ENCODE peak calls at places on chromosomes 16 and 17, in six cellular contexts. U is A549, A is aorta, Z is AG04450, J is tibial artery, E is breast epithelium. C is an unnamed sample.

GRCh38 chr17:75295220-75296158 is 6.3 kb upstream of the SLC25A19 start:
- DNase-seq in E (no peak), A (no peak), U (no peak), Z (no peak), J (no peak), C (no peak)

GRCh38 chr17:75643033-75644017 is 10.1 kb downstream of the SMIM5 start:
- DNase-seq in J (no peak), Z (no peak), E (no peak), U (no peak), A (peak; percentile 72), C (no peak)

GRCh38 chr16:58109330-58109729 is 19.9 kb downstream of the CFAP20 start:
- DNase-seq in U (no peak), Z (no peak), J (no peak), E (peak; percentile 7), A (no peak), C (no peak)

GRCh38 chr17:7354262-7354781 is 634 bp upstream of the TMEM95 start:
- DNase-seq in U (no peak), J (no peak), E (no peak), A (no peak), Z (no peak), C (no peak)

GRCh38 chr17:4691686-4692085 is 12.3 kb downstream of the PELP1 start:
- DNase-seq in A (no peak), U (no peak), Z (no peak), J (peak; percentile 19), E (no peak), C (no peak)

GRCh38 chr17:5825717-5826330 is 241.5 kb upstream of the NLRP1 start:
- DNase-seq in J (no peak), A (no peak), Z (peak; percentile 38), U (no peak), E (no peak), C (no peak)

GRCh38 chr16:21084631-21085235 is 65.9 kb downstream of the DNAH3 start:
- DNase-seq in J (no peak), Z (no peak), U (no peak), A (no peak), E (no peak), C (no peak)

GRCh38 chr17:27906623-27907022 is 13.5 kb upstream of the LYRM9 start:
- DNase-seq in E (no peak), U (no peak), Z (no peak), A (no peak), J (no peak), C (no peak)

GRCh38 chr17:14776791-14777190 is 475.9 kb downstream of the HS3ST3B1 start:
- DNase-seq in Z (no peak), A (no peak), U (no peak), E (no peak), J (no peak), C (no peak)

GRCh38 chr17:64774888-64775600 is 112.9 kb upstream of the SMURF2 start:
- DNase-seq in A (no peak), Z (no peak), U (no peak), J (peak; percentile 44), E (no peak), C (no peak)

GRCh38 chr16:80231888-80232287 is 308.9 kb upstream of the DYNLRB2 start:
- DNase-seq in A (no peak), J (no peak), U (no peak), E (no peak), Z (peak; percentile 38), C (no peak)

GRCh38 chr17:27496501-27496943 is 40.3 kb downstream of the KSR1 start:
- DNase-seq in U (peak; percentile 78), Z (no peak), E (no peak), J (no peak), A (peak; percentile 24), C (no peak)

GRCh38 chr17:61698244-61698643 is 107.2 kb upstream of the NACA2 start:
- DNase-seq in A (no peak), J (no peak), E (no peak), U (no peak), Z (no peak), C (no peak)

GRCh38 chr17:17628388-17629008 is 37.0 kb upstream of the PEMT start:
- DNase-seq in E (no peak), A (no peak), J (no peak), Z (no peak), U (no peak), C (peak; percentile 55)

GRCh38 chr16:79769320-79770243 is 169.0 kb upstream of the MAF start:
- DNase-seq in E (no peak), Z (no peak), U (no peak), J (no peak), A (no peak), C (no peak)

GRCh38 chr17:17496189-17497064 is at the start of gene RASD1:
- DNase-seq in Z (peak; percentile 56), U (peak; percentile 88), E (peak; percentile 96), J (peak; percentile 94), A (peak; percentile 96), C (peak; percentile 81)

GRCh38 chr17:30969989-30970680 is 704 bp upstream of the RNF135 start:
- DNase-seq in U (peak; percentile 57), J (peak; percentile 60), A (peak; percentile 50), E (peak; percentile 38), Z (no peak), C (peak; percentile 33)

GRCh38 chr17:55735784-55736405 is 13.2 kb upstream of the TMEM100 start:
- DNase-seq in U (peak; percentile 30), J (no peak), E (no peak), A (no peak), Z (no peak), C (peak; percentile 6)

GRCh38 chr17:34099859-34100258 is 155.2 kb upstream of the CCL2 start:
- DNase-seq in Z (no peak), A (no peak), U (no peak), E (no peak), J (no peak), C (no peak)

GRCh38 chr16:80899804-80900592 is 95.6 kb upstream of the CDYL2 start:
- DNase-seq in E (peak; percentile 93), U (no peak), A (peak; percentile 95), Z (peak; percentile 71), J (peak; percentile 97), C (no peak)

DNA sequence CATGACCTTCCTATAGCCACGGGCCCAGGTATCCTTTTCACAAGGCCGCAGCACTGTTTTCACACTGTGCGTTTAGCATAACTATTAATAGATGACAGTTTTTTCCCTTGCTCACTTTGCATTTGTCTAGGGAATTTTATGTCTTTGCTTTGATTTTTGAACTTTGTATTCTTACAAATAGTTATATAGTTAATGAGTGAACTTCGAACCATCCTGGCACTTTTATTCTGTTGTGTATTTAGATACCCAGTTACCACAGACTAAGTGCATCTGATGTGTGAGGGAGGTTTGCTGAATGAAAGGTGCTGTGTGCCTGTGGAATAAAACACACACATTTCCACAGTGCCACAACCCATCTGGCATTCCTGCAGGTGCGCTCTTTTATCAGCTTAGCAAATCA is 37.4 kb downstream of the USP10 start:
- DNase-seq in Z (no peak), E (no peak), U (no peak), J (no peak), A (no peak), C (no peak)
- H3K27ac ChIP-seq in Z (no peak overlapping the region), E (no peak overlapping the region), U (peak overlapping the region; percentile 92), J (no peak overlapping the region), A (no peak overlapping the region), C (no peak overlapping the region)

DNA sequence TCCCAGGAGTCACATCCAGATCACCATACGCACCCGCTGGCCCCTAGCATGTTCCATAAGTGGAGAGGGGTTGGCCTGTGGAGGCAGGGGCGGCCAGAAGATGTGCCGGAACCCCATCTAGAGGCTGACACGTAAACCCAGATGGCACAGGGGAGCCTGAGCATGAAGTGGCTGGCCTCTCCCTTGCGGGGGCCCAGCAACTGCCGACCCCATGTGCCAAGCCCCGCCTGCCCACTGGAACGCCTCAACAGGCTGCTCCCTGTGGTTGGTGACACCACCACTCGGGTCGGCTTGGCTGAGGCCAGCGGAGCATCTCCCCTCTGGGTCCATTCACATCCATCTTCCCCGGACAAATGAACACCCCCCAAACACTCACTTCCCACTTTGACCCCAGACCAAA is 9.5 kb downstream of the BCAR1 start:
- DNase-seq in Z (no peak), E (no peak), J (no peak), A (no peak), U (no peak), C (no peak)
- H3K27ac ChIP-seq in Z (peak overlapping the region; percentile 31), E (no peak overlapping the region), J (peak overlapping the region; percentile 99), A (peak overlapping the region; percentile 2), U (peak overlapping the region; percentile 37), C (no peak overlapping the region)

DNA sequence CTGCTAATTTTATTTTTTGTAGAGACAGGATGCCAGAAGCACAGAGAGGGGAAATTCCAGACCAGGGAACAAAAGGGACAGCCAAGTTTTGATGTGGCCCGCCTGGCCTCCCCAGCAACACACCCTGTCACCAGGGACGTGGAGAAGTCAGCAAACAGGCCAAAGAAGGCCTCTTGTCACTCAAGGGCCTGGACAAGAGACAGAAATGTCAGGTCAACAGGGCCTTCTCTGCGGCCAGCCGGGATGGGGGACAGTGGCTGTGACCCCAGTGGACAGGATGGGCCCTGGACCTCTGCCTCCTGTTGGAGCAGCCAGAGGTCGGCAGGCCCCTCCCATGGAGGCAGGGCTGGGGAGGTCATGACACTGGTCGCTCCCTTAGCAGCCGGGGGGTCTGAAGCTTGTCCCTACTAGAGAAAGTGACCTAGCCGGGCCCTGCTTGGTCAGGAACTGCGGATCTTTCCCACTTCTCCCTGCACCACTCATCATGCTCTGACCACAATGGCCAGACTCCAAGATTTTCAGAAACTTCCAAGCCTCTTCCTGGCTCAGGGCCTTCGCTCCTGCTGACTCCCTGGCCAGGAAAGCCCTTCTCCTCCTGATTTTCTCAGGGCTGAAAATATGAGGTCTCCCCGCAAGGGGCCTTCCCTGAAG is 9.2 kb upstream of the TVP23A start:
- DNase-seq in Z (peak; percentile 42), U (no peak), E (peak; percentile 67), J (peak; percentile 92), A (peak; percentile 87), C (no peak)
- H3K27ac ChIP-seq in Z (peak overlapping the region; percentile 61), U (no peak overlapping the region), E (peak overlapping the region; percentile 94), J (peak overlapping the region; percentile 93), A (peak overlapping the region; percentile 92), C (no peak overlapping the region)

GRCh38 chr16:88883117-88883895 is 16.8 kb upstream of the PABPN1L start:
- DNase-seq in U (no peak), E (no peak), Z (no peak), J (no peak), A (no peak), C (no peak)

GRCh38 chr16:88881090-88881580 is 14.7 kb upstream of the PABPN1L start:
- DNase-seq in E (no peak), Z (no peak), J (no peak), A (no peak), U (no peak), C (no peak)

GRCh38 chr16:88880226-88881051 is 14.0 kb upstream of the PABPN1L start:
- DNase-seq in E (no peak), A (no peak), U (no peak), J (no peak), Z (no peak), C (no peak)

GRCh38 chr16:88882358-88883030 is 16.0 kb upstream of the PABPN1L start:
- DNase-seq in Z (no peak), A (no peak), J (no peak), E (no peak), U (no peak), C (no peak)

DNA sequence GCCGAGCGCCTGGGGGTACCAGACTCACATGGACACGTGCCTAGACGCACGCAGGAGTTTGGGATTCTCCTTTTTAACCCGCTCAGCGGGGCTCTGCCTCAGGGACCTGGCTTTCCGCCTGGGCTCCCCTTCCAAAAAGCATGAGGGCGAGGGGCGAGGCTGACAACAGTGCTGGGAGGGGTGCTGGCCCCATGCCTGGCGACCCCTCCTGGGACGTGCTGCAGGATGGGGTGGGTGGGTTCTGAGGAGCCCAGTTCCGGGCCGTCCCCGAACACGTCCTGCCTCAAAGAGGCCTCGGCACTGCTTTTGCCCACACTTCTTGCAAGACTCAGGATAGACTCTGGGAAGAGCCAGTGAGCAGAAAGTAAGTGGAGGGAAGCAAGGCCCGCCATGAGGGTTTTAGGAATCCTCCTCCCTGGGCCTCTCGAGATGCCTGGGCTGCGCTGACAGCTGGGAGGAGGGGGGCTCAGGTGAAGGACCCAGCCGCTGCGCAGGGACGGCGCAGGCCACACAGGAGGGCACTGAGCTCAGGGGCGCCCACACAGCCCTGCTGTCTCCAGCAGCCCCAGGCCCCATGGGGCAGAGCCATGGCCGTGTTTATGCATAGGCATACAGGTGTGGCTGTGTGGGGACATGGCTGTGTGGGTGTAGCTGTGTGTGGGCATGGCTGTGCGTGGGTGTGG is 15.4 kb upstream of the PABPN1L start:
- DNase-seq in Z (no peak), U (no peak), J (no peak), A (no peak), E (no peak), C (no peak)
- H3K27ac ChIP-seq in Z (no peak overlapping the region), U (no peak overlapping the region), J (no peak overlapping the region), A (no peak overlapping the region), E (no peak overlapping the region), C (no peak overlapping the region)